ENCODE peak calls at places on chromosomes 12 and 14, in six cellular contexts. N, J, Z, U, B and C are unnamed samples.

GRCh38 chr14:105526781-105527380 is 498 bp downstream of the TMEM121 start:
- DNase-seq in N (no peak), B (no peak), J (no peak), U (no peak), Z (no peak), C (peak; percentile 85)

GRCh38 chr12:109760031-109760929 is 46.7 kb downstream of the FAM222A start:
- DNase-seq in U (peak; percentile 30), Z (no peak), J (no peak), N (no peak), B (no peak), C (peak; percentile 17)

GRCh38 chr14:100383727-100384158 is 60.6 kb downstream of the SLC25A47 start:
- DNase-seq in B (peak; percentile 29), U (peak; percentile 83), Z (no peak), N (no peak), J (peak; percentile 35), C (peak; percentile 93)

GRCh38 chr12:42985506-42985905 is 396.0 kb upstream of the PRICKLE1 start:
- DNase-seq in Z (no peak), J (no peak), N (peak; percentile 74), U (peak; percentile 79), B (no peak), C (peak; percentile 40)

GRCh38 chr14:50025776-50026175 is 90.6 kb downstream of the VCPKMT start:
- DNase-seq in Z (no peak), U (no peak), B (no peak), J (peak; percentile 75), N (no peak), C (no peak)

GRCh38 chr14:95442016-95442632 is 74.3 kb downstream of the SYNE3 start:
- DNase-seq in N (no peak), Z (no peak), U (no peak), J (no peak), B (no peak), C (no peak)

GRCh38 chr12:115155665-115156645 is 472.0 kb upstream of the TBX3 start:
- DNase-seq in J (peak; percentile 100), U (no peak), Z (no peak), B (no peak), N (peak; percentile 99), C (no peak)

GRCh38 chr14:58430156-58430555 is 2.6 kb downstream of the KIAA0586 start:
- DNase-seq in Z (peak; percentile 4), U (no peak), J (peak; percentile 86), N (peak; percentile 63), B (no peak), C (no peak)

GRCh38 chr12:20549115-20549719 is 145.9 kb upstream of the SLCO1C1 start:
- DNase-seq in N (no peak), B (peak; percentile 64), J (no peak), Z (no peak), U (no peak), C (peak; percentile 67)

GRCh38 chr12:123384318-123384993 is 524 bp downstream of the KMT5A start:
- DNase-seq in J (peak; percentile 43), U (no peak), N (no peak), Z (no peak), B (no peak), C (no peak)

GRCh38 chr12:16542586-16542985 is 63.4 kb downstream of the LMO3 start:
- DNase-seq in B (no peak), J (no peak), Z (no peak), U (no peak), N (no peak), C (no peak)

GRCh38 chr12:68572650-68573049 is 38.0 kb upstream of the RAP1B start:
- DNase-seq in N (peak; percentile 55), Z (no peak), B (no peak), U (no peak), J (no peak), C (no peak)

GRCh38 chr14:51342226-51342625 is 102.2 kb downstream of the TMX1 start:
- DNase-seq in B (no peak), Z (no peak), U (no peak), J (peak; percentile 95), N (peak; percentile 60), C (no peak)

GRCh38 chr12:115597157-115597712 is 680.3 kb downstream of the MED13L start:
- DNase-seq in B (no peak), U (no peak), J (peak; percentile 75), Z (no peak), N (peak; percentile 88), C (no peak)

GRCh38 chr14:72810201-72810600 is 83.7 kb downstream of the DPF3 start:
- DNase-seq in J (no peak), U (no peak), B (no peak), Z (no peak), N (no peak), C (no peak)

GRCh38 chr14:101349108-101349507 is 212.2 kb upstream of the DIO3 start:
- DNase-seq in N (no peak), U (no peak), Z (no peak), B (no peak), J (no peak), C (no peak)

GRCh38 chr12:111143216-111143756 is 222.9 kb upstream of the MYL2 start:
- DNase-seq in U (no peak), J (no peak), Z (no peak), N (no peak), B (no peak), C (no peak)

GRCh38 chr14:52446355-52446754 is 106.0 kb downstream of the TXNDC16 start:
- DNase-seq in B (no peak), Z (no peak), U (no peak), J (peak; percentile 6), N (no peak), C (no peak)

GRCh38 chr14:49196327-49196726 is 389.9 kb downstream of the RPS29 start:
- DNase-seq in U (no peak), Z (no peak), J (no peak), B (no peak), N (no peak), C (no peak)

GRCh38 chr12:95634622-95635621 is 83.6 kb upstream of the USP44 start:
- DNase-seq in Z (no peak), J (peak; percentile 79), U (no peak), N (peak; percentile 60), B (no peak), C (no peak)

GRCh38 chr14:90168425-90169105 is 87.8 kb upstream of the PSMC1 start:
- DNase-seq in Z (no peak), B (no peak), U (no peak), J (peak; percentile 64), N (peak; percentile 84), C (no peak)

GRCh38 chr14:36981832-36982528 is 190.4 kb downstream of the SLC25A21 start:
- DNase-seq in Z (no peak), N (peak; percentile 62), J (peak; percentile 80), B (no peak), U (no peak), C (no peak)

GRCh38 chr14:100585448-100586152 is 1.6 kb downstream of the BEGAIN start:
- DNase-seq in N (no peak), J (no peak), B (no peak), Z (no peak), U (no peak), C (no peak)

GRCh38 chr14:79871164-79871563 is 340.1 kb downstream of the DIO2 start:
- DNase-seq in Z (no peak), U (no peak), B (no peak), N (no peak), J (no peak), C (no peak)

GRCh38 chr12:10097521-10097920 is 1.3 kb downstream of the CLEC1A start:
- DNase-seq in U (no peak), J (no peak), B (no peak), Z (no peak), N (no peak), C (no peak)

GRCh38 chr12:16346931-16347330 is 514 bp upstream of the MGST1 start:
- DNase-seq in B (no peak), J (no peak), U (no peak), Z (no peak), N (no peak), C (peak; percentile 14)

GRCh38 chr12:109219938-109220337 is 89.1 kb downstream of the FOXN4 start:
- DNase-seq in J (no peak), Z (no peak), B (no peak), U (no peak), N (no peak), C (no peak)

GRCh38 chr14:32217301-32217700 is 14.2 kb upstream of the RNU6-8 start:
- DNase-seq in J (no peak), N (no peak), B (no peak), Z (no peak), U (no peak), C (peak; percentile 19)